ENCODE peak calls at places on chromosomes 7 and 10, in five cellular contexts. D is RWPE2; W is CD4-positive, alpha-beta memory T cell; V is mucosa of descending colon; P is heart left ventricle. N is an unnamed sample. For H3K36me3 and H3K4me1, the result is how much of the 10 kb centered on the place peaks cover.

GRCh38 chr10:126521354-126521753 is 133.1 kb upstream of the ADAM12 start:
- DNase-seq in D (no peak), W (no peak), V (no peak), P (no peak), N (no peak)

GRCh38 chr10:29130190-29130673 is 158.6 kb upstream of the LYZL1 start:
- DNase-seq in D (no peak), W (no peak), V (peak), P (no peak), N (no peak)

GRCh38 chr10:86343761-86344160 is 22.8 kb downstream of the GRID1 start:
- DNase-seq in D (peak), W (no peak), V (no peak), P (no peak), N (no peak)

GRCh38 chr7:107920048-107920772 is 29.2 kb downstream of the DLD start:
- DNase-seq in D (no peak), W (no peak), V (no peak), P (no peak), N (no peak)

GRCh38 chr7:139648941-139649425 is 125.5 kb downstream of the CLEC2L start:
- DNase-seq in D (no peak), W (no peak), V (no peak), P (peak), N (no peak)

GRCh38 chr10:31004611-31005193 is 27.0 kb downstream of the ZNF438 start:
- DNase-seq in D (no peak), W (no peak), V (no peak), P (no peak), N (no peak)

GRCh38 chr10:99431190-99431549 is 746 bp upstream of the GOT1 start:
- DNase-seq in D (no peak), W (peak), V (peak), P (peak), N (no peak)

GRCh38 chr10:55881588-55881987 is 479.5 kb downstream of the ZWINT start:
- DNase-seq in D (no peak), W (no peak), V (no peak), P (no peak), N (no peak)

GRCh38 chr10:132526676-132527075 is 10.9 kb upstream of the INPP5A start:
- DNase-seq in D (no peak), W (no peak), V (no peak), P (no peak), N (no peak)

GRCh38 chr10:31618541-31619291 is 299.7 kb downstream of the ZEB1 start:
- DNase-seq in D (no peak), W (no peak), V (no peak), P (peak), N (no peak)

GRCh38 chr7:28536259-28536658 is 123.9 kb downstream of the CREB5 start:
- DNase-seq in D (no peak), W (no peak), V (no peak), P (no peak), N (no peak)

GRCh38 chr7:151382079-151382885 is 27.6 kb downstream of the WDR86 start:
- DNase-seq in D (peak), W (peak), V (no peak), P (no peak), N (peak)

GRCh38 chr10:23204773-23205172 is 12.7 kb downstream of the PTF1A start:
- DNase-seq in D (no peak), W (no peak), V (no peak), P (no peak), N (no peak)

GRCh38 chr7:142263598-142264380 is 5.9 kb upstream of the PRSS58 start:
- DNase-seq in D (no peak), W (no peak), V (no peak), P (no peak), N (no peak)

GRCh38 chr10:63757067-63757466 is 235.9 kb downstream of the REEP3 start:
- DNase-seq in D (no peak), W (no peak), V (no peak), P (no peak), N (no peak)

GRCh38 chr7:155662343-155663043 is 18.0 kb downstream of the RBM33 start:
- DNase-seq in D (no peak), W (no peak), V (no peak), P (no peak), N (no peak)

GRCh38 chr7:23235688-23236280 is 10.8 kb upstream of the GPNMB start:
- DNase-seq in D (peak), W (no peak), V (no peak), P (peak), N (no peak)

GRCh38 chr10:67792653-67793052 is 45.3 kb downstream of the DNAJC12 start:
- DNase-seq in D (no peak), W (no peak), V (no peak), P (no peak), N (no peak)

GRCh38 chr10:118802126-118802793 is 47.5 kb upstream of the CACUL1 start:
- DNase-seq in D (no peak), W (no peak), V (no peak), P (no peak), N (no peak)

GRCh38 chr7:121204537-121204936 is 124.3 kb upstream of the WNT16 start:
- DNase-seq in D (no peak), W (no peak), V (no peak), P (peak), N (no peak)

GRCh38 chr10:118107541-118107940 is 60.8 kb upstream of the RAB11FIP2 start:
- DNase-seq in D (no peak), W (no peak), V (no peak), P (no peak), N (no peak)

GRCh38 chr7:66528652-66529051 is 100.0 kb upstream of the KCTD7 start:
- DNase-seq in D (no peak), W (no peak), V (no peak), P (no peak), N (no peak)

GRCh38 chr10:116269612-116270011 is 3.4 kb downstream of the GFRA1 start:
- DNase-seq in D (no peak), W (no peak), V (no peak), P (no peak), N (no peak)

GRCh38 chr7:158649279-158649678 is 55.3 kb downstream of the NCAPG2 start:
- DNase-seq in D (no peak), W (no peak), V (no peak), P (no peak), N (no peak)

GRCh38 chr10:5291501-5292195 is 73.1 kb upstream of the UCN3 start:
- DNase-seq in D (no peak), W (peak), V (peak), P (peak), N (peak)

GRCh38 chr7:121872831-121873764 is at the start of gene PTPRZ1:
- DNase-seq in D (peak), W (no peak), V (peak), P (peak), N (no peak)

GRCh38 chr10:131014271-131014670 is 297.2 kb downstream of the TCERG1L start:
- DNase-seq in D (no peak), W (no peak), V (no peak), P (no peak), N (no peak)

GRCh38 chr10:86439544-86439943 is 72.9 kb upstream of the GRID1 start:
- DNase-seq in D (peak), W (no peak), V (peak), P (peak), N (no peak)

GRCh38 chr10:51301644-51302043 is 227.4 kb downstream of the PRKG1 start:
- DNase-seq in D (no peak), W (no peak), V (no peak), P (no peak), N (no peak)

GRCh38 chr10:31644931-31645633 is 283.5 kb downstream of the ARHGAP12 start:
- DNase-seq in D (no peak), W (no peak), V (no peak), P (no peak), N (no peak)

GRCh38 chr7:128783143-128783799 is 7.7 kb upstream of the OPN1SW start:
- DNase-seq in D (no peak), W (no peak), V (peak), P (peak), N (no peak)

GRCh38 chr7:106057204-106057961 is 54.7 kb downstream of the SYPL1 start:
- DNase-seq in D (no peak), W (no peak), V (no peak), P (no peak), N (no peak)

GRCh38 chr10:72425133-72425532 is 70.4 kb upstream of the DNAJB12 start:
- DNase-seq in D (no peak), W (no peak), V (no peak), P (no peak), N (no peak)

GRCh38 chr7:11213246-11213645 is 239.6 kb downstream of the PHF14 start:
- DNase-seq in D (no peak), W (no peak), V (no peak), P (no peak), N (no peak)

GRCh38 chr7:92874567-92874966 is 38.2 kb upstream of the CDK6 start:
- DNase-seq in D (no peak), W (no peak), V (no peak), P (no peak), N (no peak)

GRCh38 chr7:135169141-135169935 is 1.2 kb downstream of the CYREN start:
- DNase-seq in D (no peak), W (peak), V (peak), P (no peak), N (peak)

GRCh38 chr7:158808126-158808525 is 21.2 kb downstream of the ESYT2 start:
- DNase-seq in D (no peak), W (no peak), V (no peak), P (no peak), N (no peak)

GRCh38 chr10:123620621-123621020 is 45.5 kb upstream of the GPR26 start:
- DNase-seq in D (no peak), W (no peak), V (no peak), P (no peak), N (no peak)

GRCh38 chr10:123624086-123624485 is 42.1 kb upstream of the GPR26 start:
- DNase-seq in D (no peak), W (no peak), V (no peak), P (no peak), N (no peak)

GRCh38 chr10:123622381-123622780 is 43.8 kb upstream of the GPR26 start:
- DNase-seq in D (no peak), W (no peak), V (no peak), P (no peak), N (no peak)

GRCh38 chr10:123621492-123621891 is 44.7 kb upstream of the GPR26 start:
- DNase-seq in D (no peak), W (no peak), V (no peak), P (no peak), N (no peak)

GRCh38 chr10:123621910-123622309 is 44.2 kb upstream of the GPR26 start:
- DNase-seq in D (no peak), W (no peak), V (no peak), P (no peak), N (no peak)
- H3K36me3 ChIP-seq in D (under half), W (under half), V (under half), P (under half), N (under half)

GRCh38 chr10:103870503-103870902 is 15.1 kb upstream of the SH3PXD2A start:
- DNase-seq in D (peak), W (no peak), V (no peak), P (no peak), N (no peak)
- H3K4me3 ChIP-seq in D (no peak), W (no peak), V (no peak), P (no peak), N (no peak)

DNA sequence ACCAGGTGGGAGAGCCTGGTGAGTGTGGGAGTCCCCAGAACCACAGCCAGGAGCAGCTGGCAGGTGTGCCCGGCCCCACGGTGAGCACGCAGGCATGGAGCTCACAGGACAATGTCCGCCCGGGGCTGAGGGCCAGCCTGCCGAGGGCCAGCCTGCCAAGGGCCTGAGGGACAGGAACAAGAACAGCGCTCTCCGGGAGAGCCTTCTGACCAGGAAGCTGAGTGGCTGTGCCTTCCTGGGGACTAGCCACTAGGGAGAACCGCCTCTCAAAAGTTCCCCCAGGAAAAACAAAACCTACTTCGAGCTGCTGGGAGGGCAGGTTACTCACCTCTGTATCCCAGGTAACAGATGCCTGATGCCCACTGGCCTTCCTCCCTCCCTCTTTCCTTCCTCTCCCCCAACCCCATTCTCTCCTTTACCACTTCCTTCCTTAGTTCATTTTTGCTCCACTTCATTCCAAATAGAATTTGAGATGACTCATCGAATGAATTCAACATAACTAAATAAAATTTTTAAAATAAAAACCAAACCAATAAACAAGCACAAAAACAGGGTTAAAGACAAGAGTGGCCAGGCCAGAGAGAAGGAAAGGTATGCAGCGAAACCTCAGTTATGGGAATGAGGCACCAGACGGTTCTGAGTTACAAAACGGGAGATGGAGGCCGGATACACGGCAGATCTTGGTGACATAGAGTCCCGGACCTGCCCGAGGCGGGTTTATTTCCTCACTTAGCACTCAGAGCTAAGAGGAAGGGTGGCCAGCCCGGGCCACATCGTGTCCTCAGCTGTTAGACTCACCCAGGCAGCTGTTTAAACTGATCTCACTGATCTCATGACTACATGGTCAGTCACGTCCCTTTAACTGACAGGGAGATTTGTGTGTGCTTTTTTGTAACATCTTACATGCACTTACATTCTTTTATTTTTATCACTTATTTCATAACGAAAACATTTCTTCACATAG is 128.5 kb downstream of the TNS3 start:
- DNase-seq in D (peak), W (no peak), V (peak), P (peak), N (no peak)
- H3K4me1 ChIP-seq in D (under half), W (under half), V (under half), P (under half), N (under half)

DNA sequence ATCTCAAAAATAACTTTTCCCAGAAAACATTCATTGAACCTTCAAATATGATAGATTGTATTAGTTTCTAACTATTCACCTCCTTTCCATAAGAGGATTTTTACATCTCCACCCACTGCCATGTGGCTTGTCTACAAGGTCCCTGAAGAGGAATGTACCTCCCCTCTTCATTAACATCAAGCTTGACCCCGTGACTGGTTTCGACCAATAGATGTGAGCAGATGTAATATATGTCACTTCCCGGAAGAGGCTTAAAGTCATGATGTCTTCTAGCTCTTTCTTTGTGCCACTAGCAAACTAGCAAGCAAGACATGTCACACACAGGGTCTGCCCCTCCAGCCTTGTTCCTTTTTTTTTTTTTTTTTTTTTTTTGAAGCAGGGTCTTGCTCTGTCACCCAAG is 6.9 kb downstream of the BAZ1B start:
- DNase-seq in D (peak), W (no peak), V (no peak), P (no peak), N (no peak)
- H3K36me3 ChIP-seq in D (half or more), W (under half), V (under half), P (under half), N (under half)